ENCODE peak calls at places on chromosomes 5 and 9, in four cellular contexts. A is GM12891, R is GM12878, L is HepG2. I is an unnamed sample.

GRCh38 chr9:125888220-125888619 is 141.0 kb downstream of the PBX3 start:
- DNase-seq in A (no peak), R (no peak), L (no peak), I (no peak)

GRCh38 chr5:59745422-59745863 is 148.1 kb downstream of the PDE4D start:
- DNase-seq in A (no peak), R (no peak), L (no peak), I (no peak)

GRCh38 chr9:114410910-114411309 is 23.1 kb upstream of the AKNA start:
- DNase-seq in A (no peak), R (no peak), L (no peak), I (no peak)

GRCh38 chr5:102663771-102664530 is 91.2 kb upstream of the PAM start:
- DNase-seq in A (no peak), R (no peak), L (no peak), I (no peak)

GRCh38 chr5:76402251-76402879 is 720 bp upstream of the IQGAP2 start:
- DNase-seq in A (peak), R (peak), L (peak), I (peak)

GRCh38 chr9:22922222-22922621 is 475.6 kb downstream of the DMRTA1 start:
- DNase-seq in A (no peak), R (no peak), L (no peak), I (no peak)

GRCh38 chr5:854217-854616 is 3.4 kb upstream of the ZDHHC11 start:
- DNase-seq in A (no peak), R (no peak), L (no peak), I (no peak)

GRCh38 chr9:88266416-88266815 is 121.8 kb upstream of the SPIN1 start:
- DNase-seq in A (no peak), R (no peak), L (no peak), I (no peak)

GRCh38 chr5:53543401-53543800 is 17.0 kb upstream of the NDUFS4 start:
- DNase-seq in A (no peak), R (no peak), L (no peak), I (no peak)

GRCh38 chr5:119694284-119694683 is 64.9 kb downstream of the FAM170A start:
- DNase-seq in A (no peak), R (no peak), L (no peak), I (no peak)

GRCh38 chr5:80109549-80110478 is 74.7 kb downstream of the THBS4 start:
- DNase-seq in A (no peak), R (peak), L (no peak), I (no peak)

GRCh38 chr5:1497271-1497777 is 26.4 kb downstream of the LPCAT1 start:
- DNase-seq in A (no peak), R (peak), L (no peak), I (no peak)

GRCh38 chr9:124264812-124265211 is 7.1 kb downstream of the NEK6 start:
- DNase-seq in A (peak), R (peak), L (no peak), I (no peak)

GRCh38 chr9:130532426-130532825 is 47.0 kb upstream of the FUBP3 start:
- DNase-seq in A (no peak), R (no peak), L (no peak), I (no peak)

DNA sequence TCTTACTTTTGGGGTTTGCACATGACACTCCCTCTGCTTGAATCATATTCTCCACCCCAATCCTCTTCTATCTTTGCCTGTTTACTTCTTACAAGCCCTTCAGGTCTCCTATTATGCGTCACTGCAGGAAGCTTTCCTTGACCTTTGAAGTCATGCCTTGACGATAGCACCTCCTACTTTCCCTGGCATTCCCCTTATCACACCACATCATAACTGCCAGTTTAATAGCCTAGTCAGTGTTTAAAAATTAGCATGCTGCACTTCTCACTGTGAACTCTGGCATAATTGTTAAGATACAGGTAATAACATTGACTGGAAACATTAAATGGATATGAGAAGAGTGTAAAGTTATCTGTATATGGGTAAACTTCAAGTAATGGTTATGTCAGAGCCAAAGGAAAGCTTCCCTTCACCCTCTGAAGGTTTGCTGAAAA is 37.1 kb upstream of the CEP120 start:
- DNase-seq in A (no peak), R (no peak), L (no peak), I (no peak)
- TF ChIP-seq TAF1 in A (no peak), R (no peak), L (no peak), I (no peak)

GRCh38 chr5:10760033-10760975 is 730 bp downstream of the DAP start:
- DNase-seq in A (peak), R (no peak), L (peak), I (peak)
- TF ChIP-seq POLR2A in A (no peak), R (no peak), L (peak), I (no peak)

GRCh38 chr5:126936775-126937418 is 93.5 kb downstream of the MARCHF3 start:
- DNase-seq in A (no peak), R (no peak), L (no peak), I (no peak)

GRCh38 chr5:126941403-126941802 is 89.0 kb downstream of the MARCHF3 start:
- DNase-seq in A (no peak), R (no peak), L (no peak), I (no peak)

GRCh38 chr5:126937796-126938195 is 92.6 kb downstream of the MARCHF3 start:
- DNase-seq in A (no peak), R (no peak), L (no peak), I (no peak)

GRCh38 chr5:126939887-126940286 is 90.5 kb downstream of the MARCHF3 start:
- DNase-seq in A (no peak), R (no peak), L (no peak), I (no peak)

GRCh38 chr5:126938461-126938860 is 91.9 kb downstream of the MARCHF3 start:
- DNase-seq in A (no peak), R (no peak), L (no peak), I (no peak)
- TF ChIP-seq TAF1 in A (no peak), R (no peak), L (no peak), I (no peak)

DNA sequence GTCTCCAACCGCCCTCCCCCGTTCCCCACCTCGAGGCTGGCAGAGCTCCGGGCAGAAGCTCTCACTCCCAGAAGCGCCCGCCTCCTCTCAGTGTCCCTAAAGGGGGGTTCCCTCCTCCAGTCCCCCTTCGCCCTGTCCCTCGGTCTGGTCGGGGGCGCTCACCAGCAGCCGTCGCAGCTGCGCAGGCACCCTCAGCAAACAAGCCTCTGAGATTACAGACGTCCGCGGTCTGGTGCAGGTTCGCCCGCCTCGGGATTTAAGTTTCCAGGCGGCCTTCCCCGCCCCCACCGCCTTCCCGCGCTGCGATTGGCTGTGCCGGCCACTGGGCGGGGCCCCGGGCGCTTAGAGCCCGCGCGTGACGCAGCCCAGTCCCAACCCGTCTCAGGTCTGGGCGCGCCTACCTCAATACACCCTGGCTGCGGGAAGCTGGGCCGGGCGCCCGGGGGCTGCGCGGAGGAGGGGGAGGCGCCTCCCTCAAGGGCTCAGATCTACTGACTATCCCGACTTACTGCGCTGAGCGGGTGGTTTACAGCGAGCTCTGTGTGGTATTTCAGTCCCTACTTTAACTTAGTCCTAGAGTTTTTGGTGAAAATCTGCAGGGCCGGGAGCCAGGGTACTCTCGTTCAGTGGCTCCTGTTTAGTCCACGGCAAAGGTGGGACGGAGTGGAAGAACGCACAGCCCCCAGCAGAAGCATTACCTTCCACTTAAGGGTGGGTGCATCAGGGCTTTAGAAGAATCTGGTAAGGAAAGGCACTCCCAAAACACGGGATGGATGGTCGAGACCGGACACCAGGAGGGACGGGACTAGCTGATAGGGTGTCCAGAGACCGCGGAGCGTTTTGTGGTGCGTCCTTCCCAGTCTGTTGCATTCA is at the start of gene CTSV:
- DNase-seq in A (peak), R (peak), L (peak), I (peak)
- TF ChIP-seq POLR2A in A (no peak), R (no peak), L (peak), I (no peak)